ENCODE peak calls at places on chromosome 20, in five cellular contexts. D is SJSA1, L is left ventricle myocardium inferior, Z is upper lobe of left lung, S is dorsolateral prefrontal cortex. P is an unnamed sample. For H3K27me3, the result is how much of the 10 kb centered on the place peaks cover.

GRCh38 chr20:15446373-15446772 is 1109.0 kb upstream of the FLRT3 start:
- DNase-seq in D (no peak), L (peak), Z (no peak), S (no peak), P (no peak)

GRCh38 chr20:4795394-4795793 is 73.7 kb downstream of the PRND start:
- DNase-seq in D (peak), L (no peak), Z (peak), S (no peak), P (peak)

GRCh38 chr20:35618372-35619131 is 2.9 kb downstream of the SPAG4 start:
- DNase-seq in D (no peak), L (no peak), Z (peak), S (no peak), P (peak)

GRCh38 chr20:47269309-47270165 is 87.0 kb downstream of the ZMYND8 start:
- DNase-seq in D (no peak), L (no peak), Z (no peak), S (no peak), P (no peak)

GRCh38 chr20:4549711-4550259 is 171.9 kb upstream of the PRND start:
- DNase-seq in D (no peak), L (no peak), Z (no peak), S (no peak), P (no peak)

GRCh38 chr20:39268566-39268965 is 306.4 kb downstream of the DHX35 start:
- DNase-seq in D (no peak), L (no peak), Z (no peak), S (no peak), P (no peak)

GRCh38 chr20:47148059-47148458 is 208.4 kb downstream of the ZMYND8 start:
- DNase-seq in D (no peak), L (no peak), Z (no peak), S (no peak), P (no peak)

GRCh38 chr20:58646703-58647102 is 4.4 kb upstream of the STX16 start:
- DNase-seq in D (no peak), L (no peak), Z (no peak), S (no peak), P (no peak)

GRCh38 chr20:31674895-31675827 is 37.4 kb downstream of the COX4I2 start:
- DNase-seq in D (peak), L (peak), Z (peak), S (no peak), P (peak)

GRCh38 chr20:19072988-19073387 is 139.5 kb upstream of the SLC24A3 start:
- DNase-seq in D (no peak), L (no peak), Z (no peak), S (no peak), P (no peak)

GRCh38 chr20:3173582-3174441 is 463 bp upstream of the LZTS3 start:
- DNase-seq in D (peak), L (peak), Z (peak), S (peak), P (peak)

GRCh38 chr20:3177746-3178477 is 4.6 kb upstream of the LZTS3 start:
- DNase-seq in D (no peak), L (no peak), Z (no peak), S (peak), P (no peak)

GRCh38 chr20:3172933-3173581 is at the start of gene LZTS3:
- DNase-seq in D (peak), L (peak), Z (peak), S (no peak), P (peak)

GRCh38 chr20:3174442-3175263 is 1.3 kb upstream of the LZTS3 start:
- DNase-seq in D (peak), L (no peak), Z (no peak), S (peak), P (peak)

GRCh38 chr20:3175270-3175669 is 1.9 kb upstream of the LZTS3 start:
- DNase-seq in D (no peak), L (no peak), Z (no peak), S (no peak), P (no peak)
- H3K27me3 ChIP-seq in D (under half), L (under half), Z (under half), S (under half), P (under half)

GRCh38 chr20:49344975-49345374 is 67.1 kb upstream of the ZNFX1 start:
- DNase-seq in D (peak), L (peak), Z (no peak), S (peak), P (peak)

GRCh38 chr20:49345538-49345937 is 67.7 kb upstream of the ZNFX1 start:
- DNase-seq in D (peak), L (peak), Z (no peak), S (no peak), P (peak)

GRCh38 chr20:49347156-49347555 is 69.3 kb upstream of the ZNFX1 start:
- DNase-seq in D (no peak), L (no peak), Z (no peak), S (no peak), P (no peak)

GRCh38 chr20:49348563-49348962 is 70.7 kb upstream of the ZNFX1 start:
- DNase-seq in D (no peak), L (no peak), Z (no peak), S (no peak), P (no peak)

DNA sequence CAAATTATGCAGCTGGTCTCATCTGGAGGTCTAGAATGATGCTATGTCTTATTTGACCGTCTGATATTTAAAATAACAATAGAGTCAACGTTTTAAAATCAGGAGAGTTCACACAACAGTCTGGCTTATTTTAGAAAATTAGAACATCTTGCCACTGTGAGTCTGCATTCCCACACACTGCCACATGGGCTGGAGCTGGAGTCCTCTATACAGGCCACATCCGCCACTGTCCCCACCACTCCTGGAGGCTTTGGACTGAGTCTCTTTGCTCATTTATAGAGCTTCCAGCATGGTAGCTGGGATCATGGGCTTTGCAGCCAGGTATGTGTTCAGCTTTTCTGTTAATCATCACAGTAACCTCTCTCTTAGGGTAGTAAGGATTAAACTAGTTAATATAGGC is 68.8 kb upstream of the ZNFX1 start:
- DNase-seq in D (no peak), L (no peak), Z (no peak), S (no peak), P (peak)
- H3K4me3 ChIP-seq in D (no peak), L (no peak), Z (no peak), S (no peak), P (no peak)

GRCh38 chr20:50992733-50993457 is 30.0 kb downstream of the KCNG1 start:
- DNase-seq in D (peak), L (no peak), Z (no peak), S (no peak), P (peak)
- H3K27me3 ChIP-seq in D (under half), L (half or more), Z (under half), S (under half), P (under half)

DNA sequence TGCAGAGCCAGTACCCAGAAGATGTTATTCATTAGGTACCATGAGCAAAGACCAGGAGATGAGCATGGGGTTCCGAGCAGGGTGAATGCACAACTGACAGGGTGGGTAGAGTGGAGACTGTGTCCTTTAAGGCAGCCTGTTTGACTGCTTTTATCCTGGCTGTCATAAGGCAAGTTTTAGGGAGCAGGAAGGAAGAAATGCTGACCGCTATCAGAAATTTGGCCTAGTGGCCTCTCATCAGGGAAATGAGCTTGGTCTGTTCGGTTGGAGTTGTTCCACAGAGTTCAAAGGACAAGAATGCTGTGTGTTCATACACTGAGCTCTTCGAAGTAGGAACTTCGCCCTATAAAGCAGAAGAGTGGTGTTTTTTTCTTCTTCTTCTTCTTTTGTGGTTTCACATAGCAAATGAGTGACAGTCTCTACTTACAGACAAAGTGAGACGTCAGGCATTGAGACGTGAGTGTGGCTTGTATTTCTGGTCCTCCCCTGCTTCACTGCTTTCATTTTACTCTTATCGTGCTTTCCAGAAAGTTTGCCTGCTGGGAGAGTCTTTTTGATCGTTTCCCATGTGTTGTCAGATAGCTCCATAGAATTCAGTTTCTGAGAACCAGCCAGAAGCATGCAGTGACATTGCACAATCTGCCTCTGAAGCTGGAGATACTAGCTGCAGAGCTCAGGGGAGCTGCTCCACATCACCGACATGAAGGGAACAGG is at the start of gene CASS4:
- DNase-seq in D (no peak), L (no peak), Z (peak), S (no peak), P (peak)
- H3K4me3 ChIP-seq in D (no peak), L (peak), Z (peak), S (peak), P (no peak)